ENCODE peak calls at places on chromosomes 11 and 22, in eight cellular contexts. Z, K, X, O, R, L, U and B are unnamed samples.
A peak's percentile ranks its signal among the peaks of the same experiment; 100 is the strongest.

GRCh38 chr11:126700773-126701554 is 299.6 kb downstream of the KIRREL3 start:
- DNase-seq in Z (no peak), K (no peak), X (no peak), O (peak; percentile 66), R (no peak), L (no peak), U (no peak), B (no peak)

GRCh38 chr11:31050061-31050790 is 319.3 kb downstream of the DCDC1 start:
- DNase-seq in Z (no peak), K (no peak), X (no peak), O (no peak), R (peak; percentile 28), L (no peak), U (peak; percentile 28), B (no peak)

GRCh38 chr11:91243630-91244029 is 981.0 kb upstream of the FAT3 start:
- DNase-seq in Z (peak; percentile 67), K (no peak), X (no peak), O (no peak), R (no peak), L (no peak), U (peak; percentile 14), B (no peak)

GRCh38 chr11:72684236-72684912 is 10.2 kb upstream of the PDE2A start:
- DNase-seq in Z (no peak), K (peak; percentile 78), X (peak; percentile 80), O (peak; percentile 60), R (peak; percentile 69), L (peak; percentile 52), U (peak; percentile 78), B (no peak)

GRCh38 chr22:49450521-49450920 is 377.2 kb downstream of the BRD1 start:
- DNase-seq in Z (no peak), K (no peak), X (no peak), O (no peak), R (no peak), L (peak; percentile 60), U (no peak), B (no peak)

GRCh38 chr11:101863361-101863760 is 51.4 kb upstream of the CEP126 start:
- DNase-seq in Z (peak; percentile 25), K (peak; percentile 16), X (no peak), O (peak; percentile 85), R (no peak), L (no peak), U (no peak), B (no peak)

GRCh38 chr22:36439481-36440271 is 41.8 kb downstream of the TXN2 start:
- DNase-seq in Z (peak; percentile 76), K (peak; percentile 92), X (peak; percentile 51), O (peak; percentile 93), R (peak; percentile 64), L (no peak), U (peak; percentile 69), B (peak; percentile 88)

GRCh38 chr11:3853935-3854659 is 1.4 kb upstream of the STIM1 start:
- DNase-seq in Z (no peak), K (no peak), X (peak; percentile 51), O (no peak), R (peak; percentile 32), L (no peak), U (peak; percentile 19), B (no peak)

GRCh38 chr11:72338741-72339140 is 94.8 kb upstream of the PHOX2A start:
- DNase-seq in Z (no peak), K (no peak), X (no peak), O (peak; percentile 66), R (no peak), L (no peak), U (no peak), B (no peak)

GRCh38 chr22:48139776-48140175 is 1377.3 kb downstream of the TBC1D22A start:
- DNase-seq in Z (no peak), K (no peak), X (no peak), O (no peak), R (no peak), L (peak; percentile 20), U (no peak), B (no peak)

GRCh38 chr22:36775589-36775965 is 342 bp downstream of the IFT27 start:
- DNase-seq in Z (no peak), K (peak; percentile 15), X (peak; percentile 33), O (peak; percentile 5), R (peak; percentile 67), L (peak; percentile 69), U (peak; percentile 55), B (no peak)

GRCh38 chr11:20026629-20027545 is 133.4 kb downstream of the DBX1 start:
- DNase-seq in Z (no peak), K (no peak), X (no peak), O (no peak), R (peak; percentile 77), L (peak; percentile 88), U (peak; percentile 71), B (no peak)

DNA sequence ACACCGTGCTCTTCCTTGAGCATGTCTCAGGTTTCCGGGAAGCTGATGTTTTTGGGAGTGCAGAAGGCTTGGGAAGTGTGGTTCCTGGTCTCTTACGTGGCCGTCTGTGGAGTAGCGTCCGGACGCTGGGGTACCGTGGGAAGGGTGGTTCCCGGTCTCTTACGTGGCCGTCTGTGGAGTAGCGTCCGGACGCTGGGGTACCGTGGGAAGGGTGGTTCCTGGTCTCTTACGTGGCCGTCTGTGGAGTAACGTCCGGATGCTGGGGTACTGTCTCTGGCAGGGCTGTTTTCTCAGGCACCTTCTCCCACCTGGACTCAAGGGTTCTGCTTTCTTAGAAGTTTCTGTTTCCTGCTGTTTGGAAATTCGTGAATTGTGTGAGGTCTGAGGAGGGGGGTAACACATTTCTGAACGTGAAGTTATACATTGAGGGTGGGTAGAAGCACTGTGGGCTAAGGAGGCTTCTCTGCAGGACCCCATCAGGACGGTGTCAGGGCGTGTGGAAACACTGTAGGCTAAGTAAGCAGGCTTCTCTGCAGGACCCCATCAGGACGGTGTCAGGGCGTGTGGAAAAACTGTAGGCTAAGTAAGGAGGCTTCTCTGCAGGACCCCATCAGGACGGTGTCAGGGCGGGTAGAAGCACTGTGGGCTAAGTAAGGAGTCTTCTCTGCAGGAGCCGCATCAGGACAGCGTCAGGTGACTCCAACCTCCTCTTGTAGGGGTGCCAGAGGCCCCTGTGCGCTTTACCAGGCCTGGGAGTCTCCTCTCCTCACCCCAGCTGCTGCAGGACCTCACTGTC is 5.3 kb upstream of the IFITM3 start:
- DNase-seq in Z (no peak), K (no peak), X (no peak), O (no peak), R (no peak), L (no peak), U (no peak), B (no peak)
- H3K4me3 ChIP-seq in Z (no peak overlapping the region), K (no peak overlapping the region), X (no peak overlapping the region), O (no peak overlapping the region), R (no peak overlapping the region), L (no peak overlapping the region), U (no peak overlapping the region), B (no peak overlapping the region)

GRCh38 chr11:63491614-63492372 is 826 bp upstream of the PLAAT5 start:
- DNase-seq in Z (no peak), K (no peak), X (no peak), O (no peak), R (peak; percentile 71), L (peak; percentile 13), U (peak; percentile 42), B (no peak)
- H3K4me3 ChIP-seq in Z (no peak overlapping the region), K (peak overlapping the region; percentile 32), X (peak overlapping the region; percentile 61), O (no peak overlapping the region), R (peak overlapping the region; percentile 39), L (peak overlapping the region; percentile 74), U (peak overlapping the region; percentile 22), B (no peak overlapping the region)

GRCh38 chr22:27419473-27419872 is 382.1 kb downstream of the MN1 start:
- DNase-seq in Z (no peak), K (no peak), X (no peak), O (peak; percentile 25), R (no peak), L (no peak), U (no peak), B (no peak)

GRCh38 chr22:27420817-27421361 is 380.7 kb downstream of the MN1 start:
- DNase-seq in Z (peak; percentile 93), K (peak; percentile 88), X (peak; percentile 75), O (peak; percentile 97), R (peak; percentile 92), L (no peak), U (peak; percentile 60), B (peak; percentile 85)

GRCh38 chr22:27418261-27418660 is 383.3 kb downstream of the MN1 start:
- DNase-seq in Z (no peak), K (no peak), X (no peak), O (no peak), R (no peak), L (no peak), U (no peak), B (no peak)

GRCh38 chr22:27422442-27422841 is 379.1 kb downstream of the MN1 start:
- DNase-seq in Z (no peak), K (no peak), X (no peak), O (no peak), R (no peak), L (no peak), U (no peak), B (no peak)

DNA sequence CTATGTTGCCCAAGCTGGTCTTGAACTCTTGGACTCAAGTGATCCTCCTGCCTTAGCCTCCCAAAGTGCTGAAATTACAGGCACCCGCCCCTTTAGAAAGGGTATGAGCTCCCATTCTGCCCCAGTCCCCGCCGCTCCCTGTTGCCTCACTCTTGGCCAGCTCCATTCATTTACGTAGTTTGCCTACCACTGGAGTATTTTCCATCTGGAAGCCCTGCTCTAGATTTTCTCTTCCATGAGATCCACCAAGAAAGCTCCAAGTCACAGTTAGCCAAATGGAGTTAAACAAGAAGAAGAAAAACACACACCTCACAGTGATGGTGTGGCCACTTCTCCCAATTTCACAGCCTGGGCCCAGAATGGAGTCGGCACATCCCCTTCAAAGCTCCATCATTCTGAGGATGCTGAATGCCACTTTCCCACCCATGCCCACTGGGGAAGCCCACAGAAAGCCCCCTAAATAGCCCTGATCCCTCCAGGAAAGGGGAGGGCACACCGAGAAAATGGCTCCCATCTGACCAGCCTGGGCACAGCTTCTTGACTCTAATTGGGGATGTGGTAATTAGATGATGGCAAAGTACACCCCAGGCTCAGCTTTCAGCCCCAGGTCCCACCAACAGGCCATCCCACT is 381.3 kb downstream of the MN1 start:
- DNase-seq in Z (no peak), K (no peak), X (no peak), O (peak; percentile 43), R (no peak), L (no peak), U (no peak), B (no peak)
- H3K4me3 ChIP-seq in Z (no peak overlapping the region), K (no peak overlapping the region), X (no peak overlapping the region), O (no peak overlapping the region), R (no peak overlapping the region), L (no peak overlapping the region), U (no peak overlapping the region), B (no peak overlapping the region)

DNA sequence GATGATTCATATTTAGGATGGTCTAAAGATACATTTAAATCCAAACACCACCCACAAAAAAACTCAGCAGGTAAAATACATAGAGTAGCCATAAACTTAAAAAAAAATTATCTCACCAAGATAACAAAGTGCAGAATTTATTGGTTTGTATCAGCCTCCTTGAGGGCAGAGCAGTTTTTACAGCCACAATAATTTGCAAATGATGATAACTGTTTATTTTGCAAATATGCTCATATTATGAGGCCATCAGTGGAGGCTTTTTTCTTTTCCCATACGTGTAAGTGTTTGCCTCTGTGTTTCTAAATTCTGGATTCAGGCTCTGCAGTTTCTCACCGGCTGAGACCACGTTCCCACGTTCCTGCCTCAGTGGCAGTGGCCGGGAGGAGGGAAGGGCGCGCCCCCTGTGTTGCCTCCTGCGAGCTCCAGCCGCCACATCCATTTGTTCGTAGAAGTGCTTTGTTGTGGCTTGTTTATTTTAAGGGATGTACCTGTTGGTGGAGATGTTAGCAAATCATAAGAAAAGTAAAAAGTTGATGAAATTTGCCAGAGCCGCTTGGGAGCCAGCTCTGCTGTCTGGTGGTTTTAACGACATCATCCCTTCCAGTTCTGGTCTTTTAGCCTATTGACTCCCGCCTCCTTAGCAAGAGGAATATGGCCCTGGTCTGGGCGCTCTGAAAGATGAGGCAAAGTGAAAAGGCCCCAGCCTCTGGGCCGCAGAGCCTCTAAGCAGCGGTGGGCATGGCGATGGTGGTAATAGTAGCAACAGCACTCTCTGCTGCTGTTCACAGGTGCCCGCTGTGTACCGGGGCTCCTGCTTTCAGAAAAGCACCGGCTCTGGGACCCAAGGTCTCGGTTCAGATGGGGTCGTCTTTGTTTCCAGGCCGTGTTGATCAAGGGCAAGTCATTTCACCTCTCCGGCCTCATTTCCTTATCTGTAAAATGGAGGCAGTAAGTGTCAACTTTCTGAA is 66.7 kb upstream of the PPARA start:
- DNase-seq in Z (no peak), K (no peak), X (peak; percentile 18), O (no peak), R (peak; percentile 46), L (no peak), U (no peak), B (no peak)
- H3K4me3 ChIP-seq in Z (no peak overlapping the region), K (peak overlapping the region; percentile 78), X (peak overlapping the region; percentile 48), O (peak overlapping the region; percentile 98), R (no peak overlapping the region), L (no peak overlapping the region), U (no peak overlapping the region), B (no peak overlapping the region)